ENCODE peak calls at places on chromosomes 11 and 22, in nine cellular contexts. One of them, this sample, is unnamed.

GRCh38 chr22:20945578-20945934 is 21.5 kb upstream of the AIFM3 start:
- DNase-seq in C1 segment of cervical spinal cord: no peak
- DNase-seq in activated CD4-positive, alpha-beta memory T cell treated with anti-CD3 and anti-CD28 coated beads, Interleukin-2, amount 10 ng/mL, durations not matched to agents 7 days and 5 days: no peak
- DNase-seq in head of caudate nucleus: no peak
- DNase-seq in GM19239: no peak
- DNase-seq in activated T-cell treated with anti-CD3 and anti-CD28 coated beads for 1 hour: no peak
- DNase-seq in effector memory CD4-positive, alpha-beta T cell: no peak
- DNase-seq in psoas muscle: no peak
- DNase-seq in activated T-helper 1 cell treated with anti-CD3 and anti-CD28 coated beads, Interleukin-12 subunit alpha, Interleukin-12 subunit beta, Interleukin-2, Interleukin-4 antibody, amounts not matched to agents 30 ng/mL and 10 ng/mL and 1 ng/mL, durations not matched to agents 14 hours and 24 hours and 36 hours: no peak
- DNase-seq in this sample: no peak

GRCh38 chr11:34161361-34161760 is 55.9 kb downstream of the NAT10 start:
- DNase-seq in C1 segment of cervical spinal cord: no peak
- DNase-seq in activated CD4-positive, alpha-beta memory T cell treated with anti-CD3 and anti-CD28 coated beads, Interleukin-2, amount 10 ng/mL, durations not matched to agents 7 days and 5 days: no peak
- DNase-seq in head of caudate nucleus: no peak
- DNase-seq in GM19239: no peak
- DNase-seq in activated T-cell treated with anti-CD3 and anti-CD28 coated beads for 1 hour: no peak
- DNase-seq in effector memory CD4-positive, alpha-beta T cell: no peak
- DNase-seq in psoas muscle: peak; percentile 34
- DNase-seq in activated T-helper 1 cell treated with anti-CD3 and anti-CD28 coated beads, Interleukin-12 subunit alpha, Interleukin-12 subunit beta, Interleukin-2, Interleukin-4 antibody, amounts not matched to agents 30 ng/mL and 10 ng/mL and 1 ng/mL, durations not matched to agents 14 hours and 24 hours and 36 hours: no peak
- DNase-seq in this sample: no peak

GRCh38 chr11:75346296-75346695 is 5.2 kb downstream of the ARRB1 start:
- DNase-seq in C1 segment of cervical spinal cord: no peak
- DNase-seq in activated CD4-positive, alpha-beta memory T cell treated with anti-CD3 and anti-CD28 coated beads, Interleukin-2, amount 10 ng/mL, durations not matched to agents 7 days and 5 days: no peak
- DNase-seq in head of caudate nucleus: no peak
- DNase-seq in GM19239: no peak
- DNase-seq in activated T-cell treated with anti-CD3 and anti-CD28 coated beads for 1 hour: no peak
- DNase-seq in effector memory CD4-positive, alpha-beta T cell: no peak
- DNase-seq in psoas muscle: no peak
- DNase-seq in activated T-helper 1 cell treated with anti-CD3 and anti-CD28 coated beads, Interleukin-12 subunit alpha, Interleukin-12 subunit beta, Interleukin-2, Interleukin-4 antibody, amounts not matched to agents 30 ng/mL and 10 ng/mL and 1 ng/mL, durations not matched to agents 14 hours and 24 hours and 36 hours: no peak
- DNase-seq in this sample: no peak

GRCh38 chr22:39833610-39834009 is 60.0 kb downstream of the ENTHD1 start:
- DNase-seq in C1 segment of cervical spinal cord: no peak
- DNase-seq in activated CD4-positive, alpha-beta memory T cell treated with anti-CD3 and anti-CD28 coated beads, Interleukin-2, amount 10 ng/mL, durations not matched to agents 7 days and 5 days: no peak
- DNase-seq in head of caudate nucleus: no peak
- DNase-seq in GM19239: no peak
- DNase-seq in activated T-cell treated with anti-CD3 and anti-CD28 coated beads for 1 hour: no peak
- DNase-seq in effector memory CD4-positive, alpha-beta T cell: no peak
- DNase-seq in psoas muscle: no peak
- DNase-seq in activated T-helper 1 cell treated with anti-CD3 and anti-CD28 coated beads, Interleukin-12 subunit alpha, Interleukin-12 subunit beta, Interleukin-2, Interleukin-4 antibody, amounts not matched to agents 30 ng/mL and 10 ng/mL and 1 ng/mL, durations not matched to agents 14 hours and 24 hours and 36 hours: no peak
- DNase-seq in this sample: no peak

GRCh38 chr11:34953955-34954354 is 37.5 kb downstream of the PDHX start:
- DNase-seq in C1 segment of cervical spinal cord: no peak
- DNase-seq in activated CD4-positive, alpha-beta memory T cell treated with anti-CD3 and anti-CD28 coated beads, Interleukin-2, amount 10 ng/mL, durations not matched to agents 7 days and 5 days: no peak
- DNase-seq in head of caudate nucleus: no peak
- DNase-seq in GM19239: no peak
- DNase-seq in activated T-cell treated with anti-CD3 and anti-CD28 coated beads for 1 hour: no peak
- DNase-seq in effector memory CD4-positive, alpha-beta T cell: no peak
- DNase-seq in psoas muscle: no peak
- DNase-seq in activated T-helper 1 cell treated with anti-CD3 and anti-CD28 coated beads, Interleukin-12 subunit alpha, Interleukin-12 subunit beta, Interleukin-2, Interleukin-4 antibody, amounts not matched to agents 30 ng/mL and 10 ng/mL and 1 ng/mL, durations not matched to agents 14 hours and 24 hours and 36 hours: no peak
- DNase-seq in this sample: no peak

GRCh38 chr22:47736166-47737034 is 974.0 kb downstream of the TBC1D22A start:
- DNase-seq in C1 segment of cervical spinal cord: no peak
- DNase-seq in activated CD4-positive, alpha-beta memory T cell treated with anti-CD3 and anti-CD28 coated beads, Interleukin-2, amount 10 ng/mL, durations not matched to agents 7 days and 5 days: no peak
- DNase-seq in head of caudate nucleus: no peak
- DNase-seq in GM19239: no peak
- DNase-seq in activated T-cell treated with anti-CD3 and anti-CD28 coated beads for 1 hour: no peak
- DNase-seq in effector memory CD4-positive, alpha-beta T cell: no peak
- DNase-seq in psoas muscle: no peak
- DNase-seq in activated T-helper 1 cell treated with anti-CD3 and anti-CD28 coated beads, Interleukin-12 subunit alpha, Interleukin-12 subunit beta, Interleukin-2, Interleukin-4 antibody, amounts not matched to agents 30 ng/mL and 10 ng/mL and 1 ng/mL, durations not matched to agents 14 hours and 24 hours and 36 hours: no peak
- DNase-seq in this sample: no peak

GRCh38 chr11:7351228-7351627 is 99.5 kb downstream of the SYT9 start:
- DNase-seq in C1 segment of cervical spinal cord: peak; percentile 35
- DNase-seq in activated CD4-positive, alpha-beta memory T cell treated with anti-CD3 and anti-CD28 coated beads, Interleukin-2, amount 10 ng/mL, durations not matched to agents 7 days and 5 days: no peak
- DNase-seq in head of caudate nucleus: no peak
- DNase-seq in GM19239: no peak
- DNase-seq in activated T-cell treated with anti-CD3 and anti-CD28 coated beads for 1 hour: no peak
- DNase-seq in effector memory CD4-positive, alpha-beta T cell: no peak
- DNase-seq in psoas muscle: no peak
- DNase-seq in activated T-helper 1 cell treated with anti-CD3 and anti-CD28 coated beads, Interleukin-12 subunit alpha, Interleukin-12 subunit beta, Interleukin-2, Interleukin-4 antibody, amounts not matched to agents 30 ng/mL and 10 ng/mL and 1 ng/mL, durations not matched to agents 14 hours and 24 hours and 36 hours: no peak
- DNase-seq in this sample: no peak

GRCh38 chr11:32829680-32830412 is at the start of gene PRRG4:
- DNase-seq in C1 segment of cervical spinal cord: no peak
- DNase-seq in activated CD4-positive, alpha-beta memory T cell treated with anti-CD3 and anti-CD28 coated beads, Interleukin-2, amount 10 ng/mL, durations not matched to agents 7 days and 5 days: peak; percentile 59
- DNase-seq in head of caudate nucleus: peak; percentile 55
- DNase-seq in GM19239: peak; percentile 53
- DNase-seq in activated T-cell treated with anti-CD3 and anti-CD28 coated beads for 1 hour: no peak
- DNase-seq in effector memory CD4-positive, alpha-beta T cell: no peak
- DNase-seq in psoas muscle: peak; percentile 64
- DNase-seq in activated T-helper 1 cell treated with anti-CD3 and anti-CD28 coated beads, Interleukin-12 subunit alpha, Interleukin-12 subunit beta, Interleukin-2, Interleukin-4 antibody, amounts not matched to agents 30 ng/mL and 10 ng/mL and 1 ng/mL, durations not matched to agents 14 hours and 24 hours and 36 hours: peak; percentile 46
- DNase-seq in this sample: no peak

GRCh38 chr11:57444362-57445074 is 15.8 kb upstream of the RTN4RL2 start:
- DNase-seq in C1 segment of cervical spinal cord: no peak
- DNase-seq in activated CD4-positive, alpha-beta memory T cell treated with anti-CD3 and anti-CD28 coated beads, Interleukin-2, amount 10 ng/mL, durations not matched to agents 7 days and 5 days: no peak
- DNase-seq in head of caudate nucleus: no peak
- DNase-seq in GM19239: no peak
- DNase-seq in activated T-cell treated with anti-CD3 and anti-CD28 coated beads for 1 hour: no peak
- DNase-seq in effector memory CD4-positive, alpha-beta T cell: no peak
- DNase-seq in psoas muscle: no peak
- DNase-seq in activated T-helper 1 cell treated with anti-CD3 and anti-CD28 coated beads, Interleukin-12 subunit alpha, Interleukin-12 subunit beta, Interleukin-2, Interleukin-4 antibody, amounts not matched to agents 30 ng/mL and 10 ng/mL and 1 ng/mL, durations not matched to agents 14 hours and 24 hours and 36 hours: no peak
- DNase-seq in this sample: no peak

GRCh38 chr22:50420581-50420980 is 54.3 kb downstream of the SBF1 start:
- DNase-seq in C1 segment of cervical spinal cord: no peak
- DNase-seq in activated CD4-positive, alpha-beta memory T cell treated with anti-CD3 and anti-CD28 coated beads, Interleukin-2, amount 10 ng/mL, durations not matched to agents 7 days and 5 days: no peak
- DNase-seq in head of caudate nucleus: no peak
- DNase-seq in GM19239: no peak
- DNase-seq in activated T-cell treated with anti-CD3 and anti-CD28 coated beads for 1 hour: no peak
- DNase-seq in effector memory CD4-positive, alpha-beta T cell: no peak
- DNase-seq in psoas muscle: no peak
- DNase-seq in activated T-helper 1 cell treated with anti-CD3 and anti-CD28 coated beads, Interleukin-12 subunit alpha, Interleukin-12 subunit beta, Interleukin-2, Interleukin-4 antibody, amounts not matched to agents 30 ng/mL and 10 ng/mL and 1 ng/mL, durations not matched to agents 14 hours and 24 hours and 36 hours: no peak
- DNase-seq in this sample: no peak

GRCh38 chr11:76824083-76824939 is 36.4 kb upstream of the ACER3 start:
- DNase-seq in C1 segment of cervical spinal cord: no peak
- DNase-seq in activated CD4-positive, alpha-beta memory T cell treated with anti-CD3 and anti-CD28 coated beads, Interleukin-2, amount 10 ng/mL, durations not matched to agents 7 days and 5 days: no peak
- DNase-seq in head of caudate nucleus: no peak
- DNase-seq in GM19239: no peak
- DNase-seq in activated T-cell treated with anti-CD3 and anti-CD28 coated beads for 1 hour: no peak
- DNase-seq in effector memory CD4-positive, alpha-beta T cell: no peak
- DNase-seq in psoas muscle: no peak
- DNase-seq in activated T-helper 1 cell treated with anti-CD3 and anti-CD28 coated beads, Interleukin-12 subunit alpha, Interleukin-12 subunit beta, Interleukin-2, Interleukin-4 antibody, amounts not matched to agents 30 ng/mL and 10 ng/mL and 1 ng/mL, durations not matched to agents 14 hours and 24 hours and 36 hours: no peak
- DNase-seq in this sample: no peak

GRCh38 chr11:120001161-120002135 is 136.5 kb downstream of the TRIM29 start:
- DNase-seq in C1 segment of cervical spinal cord: no peak
- DNase-seq in activated CD4-positive, alpha-beta memory T cell treated with anti-CD3 and anti-CD28 coated beads, Interleukin-2, amount 10 ng/mL, durations not matched to agents 7 days and 5 days: no peak
- DNase-seq in head of caudate nucleus: no peak
- DNase-seq in GM19239: no peak
- DNase-seq in activated T-cell treated with anti-CD3 and anti-CD28 coated beads for 1 hour: no peak
- DNase-seq in effector memory CD4-positive, alpha-beta T cell: no peak
- DNase-seq in psoas muscle: no peak
- DNase-seq in activated T-helper 1 cell treated with anti-CD3 and anti-CD28 coated beads, Interleukin-12 subunit alpha, Interleukin-12 subunit beta, Interleukin-2, Interleukin-4 antibody, amounts not matched to agents 30 ng/mL and 10 ng/mL and 1 ng/mL, durations not matched to agents 14 hours and 24 hours and 36 hours: no peak
- DNase-seq in this sample: no peak

GRCh38 chr11:20031155-20032001 is 128.9 kb downstream of the DBX1 start:
- DNase-seq in C1 segment of cervical spinal cord: no peak
- DNase-seq in activated CD4-positive, alpha-beta memory T cell treated with anti-CD3 and anti-CD28 coated beads, Interleukin-2, amount 10 ng/mL, durations not matched to agents 7 days and 5 days: no peak
- DNase-seq in head of caudate nucleus: no peak
- DNase-seq in GM19239: no peak
- DNase-seq in activated T-cell treated with anti-CD3 and anti-CD28 coated beads for 1 hour: no peak
- DNase-seq in effector memory CD4-positive, alpha-beta T cell: no peak
- DNase-seq in psoas muscle: no peak
- DNase-seq in activated T-helper 1 cell treated with anti-CD3 and anti-CD28 coated beads, Interleukin-12 subunit alpha, Interleukin-12 subunit beta, Interleukin-2, Interleukin-4 antibody, amounts not matched to agents 30 ng/mL and 10 ng/mL and 1 ng/mL, durations not matched to agents 14 hours and 24 hours and 36 hours: no peak
- DNase-seq in this sample: no peak

GRCh38 chr11:45683285-45684058 is 18.1 kb upstream of the CHST1 start:
- DNase-seq in C1 segment of cervical spinal cord: no peak
- DNase-seq in activated CD4-positive, alpha-beta memory T cell treated with anti-CD3 and anti-CD28 coated beads, Interleukin-2, amount 10 ng/mL, durations not matched to agents 7 days and 5 days: no peak
- DNase-seq in head of caudate nucleus: no peak
- DNase-seq in GM19239: no peak
- DNase-seq in activated T-cell treated with anti-CD3 and anti-CD28 coated beads for 1 hour: no peak
- DNase-seq in effector memory CD4-positive, alpha-beta T cell: no peak
- DNase-seq in psoas muscle: no peak
- DNase-seq in activated T-helper 1 cell treated with anti-CD3 and anti-CD28 coated beads, Interleukin-12 subunit alpha, Interleukin-12 subunit beta, Interleukin-2, Interleukin-4 antibody, amounts not matched to agents 30 ng/mL and 10 ng/mL and 1 ng/mL, durations not matched to agents 14 hours and 24 hours and 36 hours: no peak
- DNase-seq in this sample: no peak

GRCh38 chr11:119419834-119420492 is 3.0 kb downstream of the THY1 start:
- DNase-seq in C1 segment of cervical spinal cord: no peak
- DNase-seq in activated CD4-positive, alpha-beta memory T cell treated with anti-CD3 and anti-CD28 coated beads, Interleukin-2, amount 10 ng/mL, durations not matched to agents 7 days and 5 days: no peak
- DNase-seq in head of caudate nucleus: no peak
- DNase-seq in GM19239: no peak
- DNase-seq in activated T-cell treated with anti-CD3 and anti-CD28 coated beads for 1 hour: no peak
- DNase-seq in effector memory CD4-positive, alpha-beta T cell: no peak
- DNase-seq in psoas muscle: no peak
- DNase-seq in activated T-helper 1 cell treated with anti-CD3 and anti-CD28 coated beads, Interleukin-12 subunit alpha, Interleukin-12 subunit beta, Interleukin-2, Interleukin-4 antibody, amounts not matched to agents 30 ng/mL and 10 ng/mL and 1 ng/mL, durations not matched to agents 14 hours and 24 hours and 36 hours: no peak
- DNase-seq in this sample: no peak

GRCh38 chr11:130190371-130190881 is 30.8 kb downstream of the ST14 start:
- DNase-seq in C1 segment of cervical spinal cord: no peak
- DNase-seq in activated CD4-positive, alpha-beta memory T cell treated with anti-CD3 and anti-CD28 coated beads, Interleukin-2, amount 10 ng/mL, durations not matched to agents 7 days and 5 days: no peak
- DNase-seq in head of caudate nucleus: no peak
- DNase-seq in GM19239: no peak
- DNase-seq in activated T-cell treated with anti-CD3 and anti-CD28 coated beads for 1 hour: no peak
- DNase-seq in effector memory CD4-positive, alpha-beta T cell: no peak
- DNase-seq in psoas muscle: no peak
- DNase-seq in activated T-helper 1 cell treated with anti-CD3 and anti-CD28 coated beads, Interleukin-12 subunit alpha, Interleukin-12 subunit beta, Interleukin-2, Interleukin-4 antibody, amounts not matched to agents 30 ng/mL and 10 ng/mL and 1 ng/mL, durations not matched to agents 14 hours and 24 hours and 36 hours: no peak
- DNase-seq in this sample: no peak

GRCh38 chr11:125214466-125215204 is 50.1 kb downstream of the PKNOX2 start:
- DNase-seq in C1 segment of cervical spinal cord: no peak
- DNase-seq in activated CD4-positive, alpha-beta memory T cell treated with anti-CD3 and anti-CD28 coated beads, Interleukin-2, amount 10 ng/mL, durations not matched to agents 7 days and 5 days: no peak
- DNase-seq in head of caudate nucleus: no peak
- DNase-seq in GM19239: no peak
- DNase-seq in activated T-cell treated with anti-CD3 and anti-CD28 coated beads for 1 hour: no peak
- DNase-seq in effector memory CD4-positive, alpha-beta T cell: no peak
- DNase-seq in psoas muscle: no peak
- DNase-seq in activated T-helper 1 cell treated with anti-CD3 and anti-CD28 coated beads, Interleukin-12 subunit alpha, Interleukin-12 subunit beta, Interleukin-2, Interleukin-4 antibody, amounts not matched to agents 30 ng/mL and 10 ng/mL and 1 ng/mL, durations not matched to agents 14 hours and 24 hours and 36 hours: no peak
- DNase-seq in this sample: no peak

GRCh38 chr11:115334932-115335788 is 169.1 kb downstream of the CADM1 start:
- DNase-seq in C1 segment of cervical spinal cord: no peak
- DNase-seq in activated CD4-positive, alpha-beta memory T cell treated with anti-CD3 and anti-CD28 coated beads, Interleukin-2, amount 10 ng/mL, durations not matched to agents 7 days and 5 days: no peak
- DNase-seq in head of caudate nucleus: no peak
- DNase-seq in GM19239: no peak
- DNase-seq in activated T-cell treated with anti-CD3 and anti-CD28 coated beads for 1 hour: no peak
- DNase-seq in effector memory CD4-positive, alpha-beta T cell: no peak
- DNase-seq in psoas muscle: no peak
- DNase-seq in activated T-helper 1 cell treated with anti-CD3 and anti-CD28 coated beads, Interleukin-12 subunit alpha, Interleukin-12 subunit beta, Interleukin-2, Interleukin-4 antibody, amounts not matched to agents 30 ng/mL and 10 ng/mL and 1 ng/mL, durations not matched to agents 14 hours and 24 hours and 36 hours: no peak
- DNase-seq in this sample: peak; percentile 42

GRCh38 chr11:45280449-45280848 is 5.7 kb downstream of the SYT13 start:
- DNase-seq in C1 segment of cervical spinal cord: no peak
- DNase-seq in activated CD4-positive, alpha-beta memory T cell treated with anti-CD3 and anti-CD28 coated beads, Interleukin-2, amount 10 ng/mL, durations not matched to agents 7 days and 5 days: no peak
- DNase-seq in head of caudate nucleus: no peak
- DNase-seq in GM19239: no peak
- DNase-seq in activated T-cell treated with anti-CD3 and anti-CD28 coated beads for 1 hour: no peak
- DNase-seq in effector memory CD4-positive, alpha-beta T cell: no peak
- DNase-seq in psoas muscle: no peak
- DNase-seq in activated T-helper 1 cell treated with anti-CD3 and anti-CD28 coated beads, Interleukin-12 subunit alpha, Interleukin-12 subunit beta, Interleukin-2, Interleukin-4 antibody, amounts not matched to agents 30 ng/mL and 10 ng/mL and 1 ng/mL, durations not matched to agents 14 hours and 24 hours and 36 hours: no peak
- DNase-seq in this sample: no peak

GRCh38 chr11:68300076-68300830 is 12.1 kb upstream of the LRP5 start:
- DNase-seq in C1 segment of cervical spinal cord: no peak
- DNase-seq in activated CD4-positive, alpha-beta memory T cell treated with anti-CD3 and anti-CD28 coated beads, Interleukin-2, amount 10 ng/mL, durations not matched to agents 7 days and 5 days: no peak
- DNase-seq in head of caudate nucleus: peak; percentile 27
- DNase-seq in GM19239: no peak
- DNase-seq in activated T-cell treated with anti-CD3 and anti-CD28 coated beads for 1 hour: no peak
- DNase-seq in effector memory CD4-positive, alpha-beta T cell: no peak
- DNase-seq in psoas muscle: no peak
- DNase-seq in activated T-helper 1 cell treated with anti-CD3 and anti-CD28 coated beads, Interleukin-12 subunit alpha, Interleukin-12 subunit beta, Interleukin-2, Interleukin-4 antibody, amounts not matched to agents 30 ng/mL and 10 ng/mL and 1 ng/mL, durations not matched to agents 14 hours and 24 hours and 36 hours: no peak
- DNase-seq in this sample: no peak

GRCh38 chr11:2435288-2436012 is 8.9 kb downstream of the TRPM5 start:
- DNase-seq in C1 segment of cervical spinal cord: no peak
- DNase-seq in activated CD4-positive, alpha-beta memory T cell treated with anti-CD3 and anti-CD28 coated beads, Interleukin-2, amount 10 ng/mL, durations not matched to agents 7 days and 5 days: no peak
- DNase-seq in head of caudate nucleus: no peak
- DNase-seq in GM19239: no peak
- DNase-seq in activated T-cell treated with anti-CD3 and anti-CD28 coated beads for 1 hour: no peak
- DNase-seq in effector memory CD4-positive, alpha-beta T cell: no peak
- DNase-seq in psoas muscle: peak; percentile 24
- DNase-seq in activated T-helper 1 cell treated with anti-CD3 and anti-CD28 coated beads, Interleukin-12 subunit alpha, Interleukin-12 subunit beta, Interleukin-2, Interleukin-4 antibody, amounts not matched to agents 30 ng/mL and 10 ng/mL and 1 ng/mL, durations not matched to agents 14 hours and 24 hours and 36 hours: no peak
- DNase-seq in this sample: no peak

GRCh38 chr11:112540261-112540660 is 279.6 kb upstream of the PLET1 start:
- DNase-seq in C1 segment of cervical spinal cord: no peak
- DNase-seq in activated CD4-positive, alpha-beta memory T cell treated with anti-CD3 and anti-CD28 coated beads, Interleukin-2, amount 10 ng/mL, durations not matched to agents 7 days and 5 days: no peak
- DNase-seq in head of caudate nucleus: no peak
- DNase-seq in GM19239: no peak
- DNase-seq in activated T-cell treated with anti-CD3 and anti-CD28 coated beads for 1 hour: no peak
- DNase-seq in effector memory CD4-positive, alpha-beta T cell: no peak
- DNase-seq in psoas muscle: no peak
- DNase-seq in activated T-helper 1 cell treated with anti-CD3 and anti-CD28 coated beads, Interleukin-12 subunit alpha, Interleukin-12 subunit beta, Interleukin-2, Interleukin-4 antibody, amounts not matched to agents 30 ng/mL and 10 ng/mL and 1 ng/mL, durations not matched to agents 14 hours and 24 hours and 36 hours: no peak
- DNase-seq in this sample: no peak

This sample was measured in putamen.